ENCODE peak calls at places on chromosome 18, in ten cellular contexts. M is neuronal stem cell; O is aorta; H is PC-9; P is fibroblast of lung; X is small intestine; J is CD4-positive, alpha-beta T cell; B is caudate nucleus; K is adrenal gland; C is kidney. V is an unnamed sample.
A peak's percentile ranks its signal among the peaks of the same experiment; 100 is the strongest.

GRCh38 chr18:3603460-3604259 is 153.7 kb downstream of the TGIF1 start:
- DNase-seq in X (peak; percentile 85), M (peak; percentile 86), P (peak; percentile 97), K (no peak), O (no peak), J (no peak), C (no peak), H (peak; percentile 67), B (peak; percentile 43), V (no peak)

GRCh38 chr18:59220784-59221765 is 1.1 kb downstream of the GRP start:
- DNase-seq in K (no peak), P (no peak), O (no peak), J (no peak), H (no peak), X (no peak), B (no peak), C (no peak), M (no peak), V (no peak)

GRCh38 chr18:48705531-48705930 is 166.7 kb downstream of the CTIF start:
- DNase-seq in P (no peak), M (no peak), B (no peak), H (no peak), O (no peak), C (no peak), J (no peak), X (no peak), K (no peak), V (no peak)

GRCh38 chr18:13684546-13684945 is 41.8 kb downstream of the FAM210A start:
- DNase-seq in J (no peak), P (no peak), H (no peak), K (no peak), M (no peak), O (no peak), B (no peak), C (no peak), X (no peak), V (no peak)

GRCh38 chr18:7388752-7389151 is 157.9 kb downstream of the LRRC30 start:
- DNase-seq in J (no peak), X (no peak), M (peak; percentile 20), K (no peak), O (no peak), P (no peak), B (no peak), C (no peak), H (no peak), V (no peak)

GRCh38 chr18:69843047-69843446 is 104.6 kb downstream of the CD226 start:
- DNase-seq in P (no peak), B (no peak), M (no peak), J (no peak), H (no peak), O (no peak), C (no peak), K (no peak), X (no peak), V (no peak)

GRCh38 chr18:21241224-21242131 is 554 bp upstream of the GREB1L start:
- DNase-seq in M (peak; percentile 52), C (no peak), P (no peak), K (no peak), J (no peak), H (peak; percentile 12), B (peak; percentile 18), O (peak; percentile 46), X (no peak), V (no peak)

GRCh38 chr18:63365909-63366269 is 1.1 kb downstream of the KDSR start:
- DNase-seq in O (no peak), J (no peak), C (no peak), B (peak; percentile 63), H (no peak), K (peak; percentile 32), M (peak; percentile 1), P (no peak), X (no peak), V (no peak)

DNA sequence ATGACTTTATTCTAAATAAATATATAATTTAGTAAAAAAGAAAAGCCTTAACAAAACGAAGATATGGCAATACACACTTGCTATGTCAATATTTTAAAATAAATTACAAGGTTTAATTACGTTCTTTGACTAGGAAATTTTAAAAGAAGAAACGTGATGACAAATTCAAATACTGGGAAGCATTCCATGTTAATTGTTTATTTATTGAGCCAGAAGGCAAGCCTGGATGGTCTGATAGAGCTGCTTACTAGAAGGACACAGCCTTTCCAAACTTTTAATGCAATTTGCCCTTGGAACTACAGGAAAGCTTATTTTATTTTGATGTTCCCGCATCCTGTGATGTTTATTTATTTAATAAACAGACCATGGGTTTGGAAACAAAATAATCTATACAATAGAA is 33.4 kb upstream of the DSEL start:
- DNase-seq in C (no peak), O (no peak), K (no peak), J (no peak), X (no peak), B (no peak), P (no peak), M (no peak), H (no peak), V (no peak)
- H3K27ac ChIP-seq in C (no peak overlapping the region), O (no peak overlapping the region), K (no peak overlapping the region), J (no peak overlapping the region), X (no peak overlapping the region), B (no peak overlapping the region), P (no peak overlapping the region), M (no peak overlapping the region), H (no peak overlapping the region), V (no peak overlapping the region)

GRCh38 chr18:74609535-74609934 is 11.9 kb downstream of the ZNF407 start:
- DNase-seq in B (no peak), J (no peak), X (no peak), K (no peak), M (no peak), C (no peak), P (peak; percentile 71), O (no peak), H (no peak), V (no peak)

GRCh38 chr18:74610216-74610615 is 12.5 kb downstream of the ZNF407 start:
- DNase-seq in P (no peak), O (no peak), X (no peak), H (no peak), J (no peak), M (no peak), K (no peak), C (no peak), B (no peak), V (no peak)

GRCh38 chr18:74604774-74605173 is 7.1 kb downstream of the ZNF407 start:
- DNase-seq in H (no peak), B (no peak), J (no peak), K (no peak), M (no peak), P (peak; percentile 69), C (no peak), X (no peak), O (no peak), V (no peak)

GRCh38 chr18:74608681-74609080 is 11.0 kb downstream of the ZNF407 start:
- DNase-seq in K (no peak), M (no peak), H (no peak), B (no peak), J (no peak), X (peak; percentile 68), C (no peak), P (no peak), O (no peak), V (no peak)

DNA sequence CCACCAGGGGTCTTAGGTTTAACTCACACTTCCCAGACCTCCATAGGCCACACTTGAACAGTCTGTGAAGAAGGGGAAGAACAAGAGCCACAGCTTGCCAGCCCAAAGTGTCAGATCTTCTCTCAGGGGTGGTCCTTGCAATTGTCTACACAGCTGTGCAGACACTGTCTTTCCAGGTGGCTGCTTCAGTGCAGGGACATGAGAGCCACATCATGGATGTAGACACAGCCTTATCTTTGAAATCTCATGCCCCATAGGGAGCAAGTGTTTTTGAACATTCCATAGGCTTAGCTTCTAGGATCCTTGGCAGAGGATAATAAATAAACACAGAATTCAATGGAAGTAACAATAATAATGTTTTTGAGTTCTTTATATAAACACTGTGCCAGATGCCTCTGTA is 6.7 kb downstream of the ZNF407 start:
- DNase-seq in X (no peak), K (no peak), M (no peak), O (no peak), J (no peak), P (no peak), B (no peak), C (no peak), H (no peak), V (no peak)
- H3K27ac ChIP-seq in X (no peak overlapping the region), K (no peak overlapping the region), M (no peak overlapping the region), O (no peak overlapping the region), J (no peak overlapping the region), P (no peak overlapping the region), B (no peak overlapping the region), C (no peak overlapping the region), H (no peak overlapping the region), V (no peak overlapping the region)

GRCh38 chr18:52190195-52190594 is 149.8 kb upstream of the DCC start:
- DNase-seq in B (no peak), K (no peak), X (no peak), O (no peak), H (no peak), P (no peak), J (no peak), C (no peak), M (no peak), V (no peak)
- H3K27ac ChIP-seq in B (no peak overlapping the region), K (no peak overlapping the region), X (no peak overlapping the region), O (no peak overlapping the region), H (no peak overlapping the region), P (no peak overlapping the region), J (no peak overlapping the region), C (no peak overlapping the region), M (no peak overlapping the region), V (no peak overlapping the region)

GRCh38 chr18:55557211-55557610 is 30.8 kb downstream of the TCF4 start:
- DNase-seq in J (no peak), K (no peak), H (no peak), P (no peak), M (no peak), X (no peak), O (no peak), B (no peak), C (no peak), V (no peak)

GRCh38 chr18:55549474-55550104 is 38.4 kb downstream of the TCF4 start:
- DNase-seq in P (no peak), K (no peak), C (no peak), J (no peak), H (no peak), O (no peak), M (no peak), B (no peak), X (no peak), V (no peak)

GRCh38 chr18:55555628-55556027 is 32.4 kb downstream of the TCF4 start:
- DNase-seq in J (no peak), H (no peak), P (no peak), K (no peak), X (no peak), C (no peak), O (no peak), M (no peak), B (no peak), V (no peak)

GRCh38 chr18:55551227-55551626 is 36.8 kb downstream of the TCF4 start:
- DNase-seq in P (peak; percentile 14), O (no peak), H (no peak), K (no peak), B (no peak), J (no peak), C (no peak), M (no peak), X (no peak), V (no peak)

DNA sequence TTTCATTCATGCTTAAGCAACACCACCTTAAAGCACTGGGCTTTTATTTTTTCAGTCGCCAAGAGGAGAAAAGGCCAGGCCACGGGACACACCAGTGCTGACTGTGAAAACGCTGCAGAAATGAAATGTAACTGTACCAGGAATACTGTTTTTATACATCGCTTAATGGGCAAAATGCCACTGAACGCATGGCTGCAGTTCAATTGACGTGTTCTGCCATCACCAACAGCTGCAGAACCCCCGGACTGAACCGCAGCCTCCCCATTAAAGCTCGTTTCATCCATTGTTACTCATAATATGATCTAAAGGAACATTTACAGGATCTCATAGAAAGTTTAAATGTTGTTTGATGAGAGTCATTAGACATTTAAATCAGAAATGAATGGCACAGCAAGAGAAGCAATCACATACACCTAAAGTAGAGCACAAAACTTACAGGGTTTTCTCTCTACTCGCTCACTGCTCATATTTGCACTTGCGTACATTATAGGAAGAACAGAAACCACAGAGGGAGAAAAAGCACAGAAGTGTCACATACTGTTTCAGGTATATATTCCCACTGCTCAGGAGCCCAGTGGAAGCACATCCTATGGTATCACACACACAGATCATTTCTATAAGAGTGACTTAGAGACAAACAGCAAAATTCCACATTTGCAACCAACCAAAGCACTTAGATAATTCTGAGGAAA is 35.3 kb downstream of the TCF4 start:
- DNase-seq in X (no peak), M (no peak), B (no peak), C (no peak), J (no peak), H (no peak), P (peak; percentile 86), O (no peak), K (no peak), V (no peak)
- H3K27ac ChIP-seq in X (no peak overlapping the region), M (no peak overlapping the region), B (no peak overlapping the region), C (no peak overlapping the region), J (no peak overlapping the region), H (no peak overlapping the region), P (no peak overlapping the region), O (no peak overlapping the region), K (no peak overlapping the region), V (no peak overlapping the region)

V was measured in tibial nerve.